ENCODE peak calls at places on chromosomes 11 and 22, in ten cellular contexts. One of them, this sample, is unnamed.

GRCh38 chr22:46070722-46071450 is 79.4 kb upstream of the PPARA start:
- DNase-seq in activated T-helper 1 cell treated with anti-CD3 and anti-CD28 coated beads, Interleukin-12 subunit alpha, Interleukin-12 subunit beta, Interleukin-2, Interleukin-4 antibody, amounts not matched to agents 30 ng/mL and 10 ng/mL and 1 ng/mL, durations not matched to agents 14 hours and 24 hours and 36 hours: peak; percentile 50
- DNase-seq in stimulated activated CD8-positive, alpha-beta memory T cell treated with anti-CD3 and anti-CD28 coated beads, Interleukin-15, amount 100 ng/mL, for 48 hours: no peak
- DNase-seq in A549: peak; percentile 63
- DNase-seq in activated CD8-positive, alpha-beta memory T cell treated with anti-CD3 and anti-CD28 coated beads, Interleukin-2, amount 10 ng/mL, durations not matched to agents 7 days and 5 days: no peak
- DNase-seq in EH: no peak
- DNase-seq in choroid plexus epithelial cell: peak; percentile 60
- DNase-seq in amniotic stem cell: no peak
- DNase-seq in colonic mucosa: peak; percentile 68
- DNase-seq in NCI-H1092: no peak
- DNase-seq in this sample: no peak

GRCh38 chr22:27670701-27671412 is 130.7 kb downstream of the MN1 start:
- DNase-seq in amniotic stem cell: no peak
- DNase-seq in A549: no peak
- DNase-seq in choroid plexus epithelial cell: no peak
- DNase-seq in stimulated activated CD8-positive, alpha-beta memory T cell treated with anti-CD3 and anti-CD28 coated beads, Interleukin-15, amount 100 ng/mL, for 48 hours: no peak
- DNase-seq in activated T-helper 1 cell treated with anti-CD3 and anti-CD28 coated beads, Interleukin-12 subunit alpha, Interleukin-12 subunit beta, Interleukin-2, Interleukin-4 antibody, amounts not matched to agents 30 ng/mL and 10 ng/mL and 1 ng/mL, durations not matched to agents 14 hours and 24 hours and 36 hours: no peak
- DNase-seq in activated CD8-positive, alpha-beta memory T cell treated with anti-CD3 and anti-CD28 coated beads, Interleukin-2, amount 10 ng/mL, durations not matched to agents 7 days and 5 days: no peak
- DNase-seq in EH: peak; percentile 18
- DNase-seq in colonic mucosa: no peak
- DNase-seq in NCI-H1092: no peak
- DNase-seq in this sample: no peak

GRCh38 chr22:17717708-17718107 is 56.6 kb downstream of the BID start:
- DNase-seq in NCI-H1092: no peak
- DNase-seq in choroid plexus epithelial cell: peak; percentile 66
- DNase-seq in amniotic stem cell: no peak
- DNase-seq in EH: peak; percentile 82
- DNase-seq in activated T-helper 1 cell treated with anti-CD3 and anti-CD28 coated beads, Interleukin-12 subunit alpha, Interleukin-12 subunit beta, Interleukin-2, Interleukin-4 antibody, amounts not matched to agents 30 ng/mL and 10 ng/mL and 1 ng/mL, durations not matched to agents 14 hours and 24 hours and 36 hours: no peak
- DNase-seq in stimulated activated CD8-positive, alpha-beta memory T cell treated with anti-CD3 and anti-CD28 coated beads, Interleukin-15, amount 100 ng/mL, for 48 hours: no peak
- DNase-seq in colonic mucosa: no peak
- DNase-seq in activated CD8-positive, alpha-beta memory T cell treated with anti-CD3 and anti-CD28 coated beads, Interleukin-2, amount 10 ng/mL, durations not matched to agents 7 days and 5 days: no peak
- DNase-seq in A549: no peak
- DNase-seq in this sample: no peak

GRCh38 chr11:10263929-10264328 is 30.1 kb downstream of the SBF2 start:
- DNase-seq in colonic mucosa: no peak
- DNase-seq in amniotic stem cell: no peak
- DNase-seq in activated CD8-positive, alpha-beta memory T cell treated with anti-CD3 and anti-CD28 coated beads, Interleukin-2, amount 10 ng/mL, durations not matched to agents 7 days and 5 days: no peak
- DNase-seq in choroid plexus epithelial cell: peak; percentile 61
- DNase-seq in activated T-helper 1 cell treated with anti-CD3 and anti-CD28 coated beads, Interleukin-12 subunit alpha, Interleukin-12 subunit beta, Interleukin-2, Interleukin-4 antibody, amounts not matched to agents 30 ng/mL and 10 ng/mL and 1 ng/mL, durations not matched to agents 14 hours and 24 hours and 36 hours: no peak
- DNase-seq in EH: peak; percentile 83
- DNase-seq in NCI-H1092: no peak
- DNase-seq in stimulated activated CD8-positive, alpha-beta memory T cell treated with anti-CD3 and anti-CD28 coated beads, Interleukin-15, amount 100 ng/mL, for 48 hours: no peak
- DNase-seq in A549: no peak
- DNase-seq in this sample: no peak

GRCh38 chr22:28498044-28498443 is 181.6 kb downstream of the TTC28 start:
- DNase-seq in activated T-helper 1 cell treated with anti-CD3 and anti-CD28 coated beads, Interleukin-12 subunit alpha, Interleukin-12 subunit beta, Interleukin-2, Interleukin-4 antibody, amounts not matched to agents 30 ng/mL and 10 ng/mL and 1 ng/mL, durations not matched to agents 14 hours and 24 hours and 36 hours: no peak
- DNase-seq in choroid plexus epithelial cell: no peak
- DNase-seq in amniotic stem cell: no peak
- DNase-seq in A549: no peak
- DNase-seq in EH: no peak
- DNase-seq in NCI-H1092: no peak
- DNase-seq in stimulated activated CD8-positive, alpha-beta memory T cell treated with anti-CD3 and anti-CD28 coated beads, Interleukin-15, amount 100 ng/mL, for 48 hours: no peak
- DNase-seq in colonic mucosa: no peak
- DNase-seq in activated CD8-positive, alpha-beta memory T cell treated with anti-CD3 and anti-CD28 coated beads, Interleukin-2, amount 10 ng/mL, durations not matched to agents 7 days and 5 days: no peak
- DNase-seq in this sample: no peak

GRCh38 chr22:24592846-24593809 is at the start of gene LRRC75B:
- DNase-seq in amniotic stem cell: peak; percentile 60
- DNase-seq in activated CD8-positive, alpha-beta memory T cell treated with anti-CD3 and anti-CD28 coated beads, Interleukin-2, amount 10 ng/mL, durations not matched to agents 7 days and 5 days: peak; percentile 65
- DNase-seq in A549: peak; percentile 82
- DNase-seq in activated T-helper 1 cell treated with anti-CD3 and anti-CD28 coated beads, Interleukin-12 subunit alpha, Interleukin-12 subunit beta, Interleukin-2, Interleukin-4 antibody, amounts not matched to agents 30 ng/mL and 10 ng/mL and 1 ng/mL, durations not matched to agents 14 hours and 24 hours and 36 hours: peak; percentile 46
- DNase-seq in choroid plexus epithelial cell: peak; percentile 85
- DNase-seq in EH: peak; percentile 88
- DNase-seq in colonic mucosa: peak; percentile 96
- DNase-seq in NCI-H1092: peak; percentile 60
- DNase-seq in stimulated activated CD8-positive, alpha-beta memory T cell treated with anti-CD3 and anti-CD28 coated beads, Interleukin-15, amount 100 ng/mL, for 48 hours: peak; percentile 39
- DNase-seq in this sample: no peak

GRCh38 chr11:63612181-63612580 is 2.1 kb downstream of the PLAAT3 start:
- DNase-seq in amniotic stem cell: no peak
- DNase-seq in choroid plexus epithelial cell: no peak
- DNase-seq in activated T-helper 1 cell treated with anti-CD3 and anti-CD28 coated beads, Interleukin-12 subunit alpha, Interleukin-12 subunit beta, Interleukin-2, Interleukin-4 antibody, amounts not matched to agents 30 ng/mL and 10 ng/mL and 1 ng/mL, durations not matched to agents 14 hours and 24 hours and 36 hours: no peak
- DNase-seq in A549: no peak
- DNase-seq in EH: no peak
- DNase-seq in colonic mucosa: no peak
- DNase-seq in activated CD8-positive, alpha-beta memory T cell treated with anti-CD3 and anti-CD28 coated beads, Interleukin-2, amount 10 ng/mL, durations not matched to agents 7 days and 5 days: no peak
- DNase-seq in NCI-H1092: no peak
- DNase-seq in stimulated activated CD8-positive, alpha-beta memory T cell treated with anti-CD3 and anti-CD28 coated beads, Interleukin-15, amount 100 ng/mL, for 48 hours: no peak
- DNase-seq in this sample: no peak

GRCh38 chr11:11605821-11606450 is 15.9 kb downstream of the GALNT18 start:
- DNase-seq in NCI-H1092: no peak
- DNase-seq in activated T-helper 1 cell treated with anti-CD3 and anti-CD28 coated beads, Interleukin-12 subunit alpha, Interleukin-12 subunit beta, Interleukin-2, Interleukin-4 antibody, amounts not matched to agents 30 ng/mL and 10 ng/mL and 1 ng/mL, durations not matched to agents 14 hours and 24 hours and 36 hours: no peak
- DNase-seq in choroid plexus epithelial cell: no peak
- DNase-seq in EH: no peak
- DNase-seq in stimulated activated CD8-positive, alpha-beta memory T cell treated with anti-CD3 and anti-CD28 coated beads, Interleukin-15, amount 100 ng/mL, for 48 hours: no peak
- DNase-seq in amniotic stem cell: no peak
- DNase-seq in A549: no peak
- DNase-seq in activated CD8-positive, alpha-beta memory T cell treated with anti-CD3 and anti-CD28 coated beads, Interleukin-2, amount 10 ng/mL, durations not matched to agents 7 days and 5 days: no peak
- DNase-seq in colonic mucosa: no peak
- DNase-seq in this sample: peak; percentile 36

GRCh38 chr11:123188508-123189165 is 6.4 kb downstream of the CLMP start:
- DNase-seq in activated T-helper 1 cell treated with anti-CD3 and anti-CD28 coated beads, Interleukin-12 subunit alpha, Interleukin-12 subunit beta, Interleukin-2, Interleukin-4 antibody, amounts not matched to agents 30 ng/mL and 10 ng/mL and 1 ng/mL, durations not matched to agents 14 hours and 24 hours and 36 hours: no peak
- DNase-seq in EH: peak; percentile 86
- DNase-seq in stimulated activated CD8-positive, alpha-beta memory T cell treated with anti-CD3 and anti-CD28 coated beads, Interleukin-15, amount 100 ng/mL, for 48 hours: no peak
- DNase-seq in A549: no peak
- DNase-seq in activated CD8-positive, alpha-beta memory T cell treated with anti-CD3 and anti-CD28 coated beads, Interleukin-2, amount 10 ng/mL, durations not matched to agents 7 days and 5 days: no peak
- DNase-seq in amniotic stem cell: no peak
- DNase-seq in colonic mucosa: no peak
- DNase-seq in choroid plexus epithelial cell: peak; percentile 89
- DNase-seq in NCI-H1092: peak; percentile 15
- DNase-seq in this sample: no peak

This sample was measured in NCI-H2029 treated with DMSO at 0.1 percent for 48 hours.